ENCODE peak calls at places on chromosomes 7 and 10, in ten cellular contexts. One of them, this sample, is unnamed.

GRCh38 chr10:36888925-36889573 is 236.3 kb upstream of the ANKRD30A start:
- DNase-seq in lower leg skin: no peak
- DNase-seq in uterus: no peak
- DNase-seq in AG09309: no peak
- DNase-seq in GM12865: peak; percentile 57
- DNase-seq in mesendoderm: peak; percentile 74
- DNase-seq in HFF-Myc: no peak
- DNase-seq in ovary: no peak
- DNase-seq in choroid plexus epithelial cell: peak; percentile 36
- DNase-seq in CD4-positive, CD25-positive, alpha-beta regulatory T cell: peak; percentile 21
- DNase-seq in this sample: peak; percentile 63

GRCh38 chr10:436013-436697 is 253.3 kb downstream of the DIP2C start:
- DNase-seq in CD4-positive, CD25-positive, alpha-beta regulatory T cell: no peak
- DNase-seq in lower leg skin: no peak
- DNase-seq in AG09309: no peak
- DNase-seq in ovary: no peak
- DNase-seq in HFF-Myc: no peak
- DNase-seq in uterus: no peak
- DNase-seq in mesendoderm: peak; percentile 20
- DNase-seq in choroid plexus epithelial cell: no peak
- DNase-seq in GM12865: no peak
- DNase-seq in this sample: no peak

GRCh38 chr10:99964791-99965190 is 45.0 kb downstream of the DNMBP start:
- DNase-seq in CD4-positive, CD25-positive, alpha-beta regulatory T cell: no peak
- DNase-seq in HFF-Myc: no peak
- DNase-seq in ovary: no peak
- DNase-seq in GM12865: no peak
- DNase-seq in uterus: no peak
- DNase-seq in mesendoderm: no peak
- DNase-seq in AG09309: no peak
- DNase-seq in lower leg skin: no peak
- DNase-seq in choroid plexus epithelial cell: peak; percentile 80
- DNase-seq in this sample: no peak

GRCh38 chr10:108736111-108736510 is 1187.2 kb downstream of the XPNPEP1 start:
- DNase-seq in uterus: no peak
- DNase-seq in HFF-Myc: no peak
- DNase-seq in ovary: no peak
- DNase-seq in choroid plexus epithelial cell: peak; percentile 69
- DNase-seq in lower leg skin: no peak
- DNase-seq in AG09309: no peak
- DNase-seq in CD4-positive, CD25-positive, alpha-beta regulatory T cell: no peak
- DNase-seq in GM12865: no peak
- DNase-seq in mesendoderm: no peak
- DNase-seq in this sample: no peak

GRCh38 chr10:32207544-32207943 is 139.4 kb downstream of the EPC1 start:
- DNase-seq in choroid plexus epithelial cell: peak; percentile 66
- DNase-seq in GM12865: peak; percentile 67
- DNase-seq in AG09309: no peak
- DNase-seq in uterus: no peak
- DNase-seq in CD4-positive, CD25-positive, alpha-beta regulatory T cell: peak; percentile 43
- DNase-seq in lower leg skin: no peak
- DNase-seq in HFF-Myc: no peak
- DNase-seq in mesendoderm: peak; percentile 66
- DNase-seq in ovary: no peak
- DNase-seq in this sample: no peak

GRCh38 chr7:75042299-75042698 is 31.3 kb downstream of the RCC1L start:
- DNase-seq in CD4-positive, CD25-positive, alpha-beta regulatory T cell: no peak
- DNase-seq in GM12865: no peak
- DNase-seq in choroid plexus epithelial cell: no peak
- DNase-seq in ovary: peak; percentile 75
- DNase-seq in AG09309: no peak
- DNase-seq in lower leg skin: no peak
- DNase-seq in uterus: peak; percentile 65
- DNase-seq in mesendoderm: no peak
- DNase-seq in HFF-Myc: no peak
- DNase-seq in this sample: no peak

GRCh38 chr10:88232029-88232895 is 350.9 kb downstream of the RNLS start:
- DNase-seq in GM12865: no peak
- DNase-seq in choroid plexus epithelial cell: peak; percentile 69
- DNase-seq in lower leg skin: peak; percentile 86
- DNase-seq in AG09309: no peak
- DNase-seq in ovary: peak; percentile 67
- DNase-seq in HFF-Myc: peak; percentile 42
- DNase-seq in CD4-positive, CD25-positive, alpha-beta regulatory T cell: no peak
- DNase-seq in uterus: peak; percentile 77
- DNase-seq in mesendoderm: no peak
- DNase-seq in this sample: no peak

GRCh38 chr10:28559661-28560060 is 26.7 kb downstream of the WAC start:
- DNase-seq in mesendoderm: peak; percentile 87
- DNase-seq in CD4-positive, CD25-positive, alpha-beta regulatory T cell: no peak
- DNase-seq in AG09309: no peak
- DNase-seq in lower leg skin: no peak
- DNase-seq in choroid plexus epithelial cell: peak; percentile 63
- DNase-seq in HFF-Myc: no peak
- DNase-seq in GM12865: no peak
- DNase-seq in uterus: no peak
- DNase-seq in ovary: no peak
- DNase-seq in this sample: no peak

GRCh38 chr7:77558598-77558997 is 21.5 kb downstream of the PTPN12 start:
- DNase-seq in AG09309: no peak
- DNase-seq in choroid plexus epithelial cell: no peak
- DNase-seq in uterus: no peak
- DNase-seq in HFF-Myc: no peak
- DNase-seq in CD4-positive, CD25-positive, alpha-beta regulatory T cell: no peak
- DNase-seq in mesendoderm: no peak
- DNase-seq in ovary: no peak
- DNase-seq in GM12865: no peak
- DNase-seq in lower leg skin: no peak
- DNase-seq in this sample: no peak

GRCh38 chr10:23897864-23898263 is 311.1 kb upstream of the KIAA1217 start:
- DNase-seq in GM12865: no peak
- DNase-seq in choroid plexus epithelial cell: no peak
- DNase-seq in HFF-Myc: no peak
- DNase-seq in uterus: no peak
- DNase-seq in ovary: no peak
- DNase-seq in AG09309: no peak
- DNase-seq in CD4-positive, CD25-positive, alpha-beta regulatory T cell: no peak
- DNase-seq in mesendoderm: no peak
- DNase-seq in lower leg skin: no peak
- DNase-seq in this sample: no peak

GRCh38 chr10:124722812-124723783 is 21.1 kb downstream of the FAM53B start:
- DNase-seq in lower leg skin: no peak
- DNase-seq in ovary: no peak
- DNase-seq in CD4-positive, CD25-positive, alpha-beta regulatory T cell: peak; percentile 56
- DNase-seq in AG09309: no peak
- DNase-seq in choroid plexus epithelial cell: peak; percentile 52
- DNase-seq in GM12865: peak; percentile 94
- DNase-seq in uterus: no peak
- DNase-seq in mesendoderm: peak; percentile 68
- DNase-seq in HFF-Myc: no peak
- DNase-seq in this sample: peak; percentile 38

GRCh38 chr10:71516890-71517289 is 120.2 kb downstream of the CDH23 start:
- DNase-seq in CD4-positive, CD25-positive, alpha-beta regulatory T cell: no peak
- DNase-seq in choroid plexus epithelial cell: no peak
- DNase-seq in AG09309: no peak
- DNase-seq in mesendoderm: no peak
- DNase-seq in uterus: no peak
- DNase-seq in HFF-Myc: no peak
- DNase-seq in lower leg skin: no peak
- DNase-seq in GM12865: no peak
- DNase-seq in ovary: no peak
- DNase-seq in this sample: no peak

GRCh38 chr10:69215405-69216176 is 4.5 kb upstream of the HKDC1 start:
- DNase-seq in GM12865: peak; percentile 22
- DNase-seq in mesendoderm: no peak
- DNase-seq in lower leg skin: no peak
- DNase-seq in CD4-positive, CD25-positive, alpha-beta regulatory T cell: no peak
- DNase-seq in ovary: no peak
- DNase-seq in AG09309: no peak
- DNase-seq in choroid plexus epithelial cell: no peak
- DNase-seq in uterus: no peak
- DNase-seq in HFF-Myc: no peak
- DNase-seq in this sample: no peak

GRCh38 chr10:20986049-20986448 is 88.9 kb upstream of the NEBL start:
- DNase-seq in ovary: no peak
- DNase-seq in HFF-Myc: no peak
- DNase-seq in CD4-positive, CD25-positive, alpha-beta regulatory T cell: no peak
- DNase-seq in choroid plexus epithelial cell: peak; percentile 40
- DNase-seq in lower leg skin: no peak
- DNase-seq in AG09309: no peak
- DNase-seq in uterus: no peak
- DNase-seq in GM12865: no peak
- DNase-seq in mesendoderm: no peak
- DNase-seq in this sample: no peak

DNA sequence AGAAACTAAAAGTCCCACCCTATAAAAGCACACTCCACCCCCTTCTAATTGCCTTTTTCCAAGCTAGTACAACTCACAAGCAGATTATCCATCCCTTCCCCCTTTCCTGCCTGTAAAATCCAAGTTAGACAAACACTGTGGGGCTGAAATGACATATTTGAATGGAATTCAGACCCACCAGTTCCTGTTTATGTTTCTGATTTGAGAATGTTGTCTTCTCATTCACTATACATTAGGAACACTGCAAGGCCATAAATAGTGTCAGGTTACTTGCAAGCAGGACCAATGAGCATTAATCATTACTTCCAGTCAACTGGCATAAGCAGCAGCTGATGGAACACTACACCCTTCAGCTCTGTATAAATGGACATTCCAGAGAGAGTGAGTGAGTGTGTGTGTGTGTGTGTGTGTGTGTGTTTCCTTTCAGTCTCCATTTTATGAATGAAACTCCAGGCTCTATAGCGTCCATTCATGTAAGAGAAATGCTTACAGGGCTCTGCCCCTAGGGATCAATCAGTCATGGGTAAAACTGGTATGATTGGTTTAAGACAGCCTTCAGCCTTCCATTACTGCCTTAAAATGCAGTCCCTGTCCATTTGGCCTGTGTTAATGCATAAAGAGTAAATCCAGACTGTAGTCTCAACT is 69.3 kb downstream of the ETV1 start:
- DNase-seq in choroid plexus epithelial cell: peak; percentile 100
- DNase-seq in AG09309: peak; percentile 99
- DNase-seq in mesendoderm: peak; percentile 40
- DNase-seq in uterus: no peak
- DNase-seq in GM12865: no peak
- DNase-seq in CD4-positive, CD25-positive, alpha-beta regulatory T cell: no peak
- DNase-seq in lower leg skin: no peak
- DNase-seq in ovary: no peak
- DNase-seq in HFF-Myc: peak; percentile 100
- DNase-seq in this sample: no peak
- H3K4me3 ChIP-seq in choroid plexus epithelial cell: no peak overlapping the region
- H3K4me3 ChIP-seq in AG09309: no peak overlapping the region
- H3K4me3 ChIP-seq in mesendoderm: no peak overlapping the region
- H3K4me3 ChIP-seq in uterus: no peak overlapping the region
- H3K4me3 ChIP-seq in GM12865: no peak overlapping the region
- H3K4me3 ChIP-seq in CD4-positive, CD25-positive, alpha-beta regulatory T cell: no peak overlapping the region
- H3K4me3 ChIP-seq in lower leg skin: no peak overlapping the region
- H3K4me3 ChIP-seq in ovary: no peak overlapping the region
- H3K4me3 ChIP-seq in HFF-Myc: no peak overlapping the region
- H3K4me3 ChIP-seq in this sample: no peak overlapping the region

DNA sequence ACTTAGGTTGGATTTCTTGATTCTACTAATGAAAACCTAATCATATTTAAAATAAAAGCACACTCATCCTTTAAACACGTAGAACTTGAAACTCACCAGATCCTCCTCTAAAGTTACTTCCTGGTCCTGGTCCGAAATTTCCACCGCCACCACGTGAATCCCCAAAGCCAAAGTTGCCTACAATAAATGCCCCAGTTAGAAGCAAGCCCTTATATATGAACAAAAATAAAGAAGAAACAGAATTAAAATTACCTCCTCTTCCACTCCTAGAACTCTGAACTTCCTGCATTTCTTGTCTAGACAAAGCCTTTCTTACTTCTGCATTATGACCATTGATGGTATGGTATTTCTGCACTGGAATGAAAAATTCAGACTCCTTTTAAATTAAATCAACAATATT is 4.2 kb downstream of the HNRNPA2B1 start:
- DNase-seq in uterus: no peak
- DNase-seq in mesendoderm: no peak
- DNase-seq in CD4-positive, CD25-positive, alpha-beta regulatory T cell: no peak
- DNase-seq in choroid plexus epithelial cell: no peak
- DNase-seq in ovary: no peak
- DNase-seq in GM12865: no peak
- DNase-seq in HFF-Myc: no peak
- DNase-seq in AG09309: no peak
- DNase-seq in lower leg skin: no peak
- DNase-seq in this sample: no peak
- H3K4me3 ChIP-seq in uterus: no peak overlapping the region
- H3K4me3 ChIP-seq in mesendoderm: no peak overlapping the region
- H3K4me3 ChIP-seq in CD4-positive, CD25-positive, alpha-beta regulatory T cell: peak overlapping the region; percentile 100
- H3K4me3 ChIP-seq in choroid plexus epithelial cell: no peak overlapping the region
- H3K4me3 ChIP-seq in ovary: no peak overlapping the region
- H3K4me3 ChIP-seq in GM12865: peak overlapping the region; percentile 80
- H3K4me3 ChIP-seq in HFF-Myc: peak overlapping the region; percentile 87
- H3K4me3 ChIP-seq in AG09309: no peak overlapping the region
- H3K4me3 ChIP-seq in lower leg skin: no peak overlapping the region
- H3K4me3 ChIP-seq in this sample: peak overlapping the region; percentile 96

GRCh38 chr10:35090162-35090954 is at the start of gene CUL2:
- DNase-seq in mesendoderm: peak; percentile 97
- DNase-seq in GM12865: peak; percentile 97
- DNase-seq in CD4-positive, CD25-positive, alpha-beta regulatory T cell: peak; percentile 95
- DNase-seq in ovary: peak; percentile 90
- DNase-seq in AG09309: peak; percentile 91
- DNase-seq in lower leg skin: peak; percentile 98
- DNase-seq in choroid plexus epithelial cell: peak; percentile 98
- DNase-seq in uterus: peak; percentile 93
- DNase-seq in HFF-Myc: peak; percentile 83
- DNase-seq in this sample: peak; percentile 91
- H3K4me3 ChIP-seq in mesendoderm: peak within 1 kb of the TSS; percentile 52
- H3K4me3 ChIP-seq in GM12865: peak within 1 kb of the TSS; percentile 99
- H3K4me3 ChIP-seq in CD4-positive, CD25-positive, alpha-beta regulatory T cell: peak within 1 kb of the TSS; percentile 99
- H3K4me3 ChIP-seq in ovary: peak within 1 kb of the TSS; percentile 87
- H3K4me3 ChIP-seq in AG09309: peak within 1 kb of the TSS; percentile 96
- H3K4me3 ChIP-seq in lower leg skin: peak within 1 kb of the TSS; percentile 95
- H3K4me3 ChIP-seq in choroid plexus epithelial cell: peak within 1 kb of the TSS; percentile 82
- H3K4me3 ChIP-seq in uterus: peak within 1 kb of the TSS; percentile 90
- H3K4me3 ChIP-seq in HFF-Myc: peak within 1 kb of the TSS; percentile 65
- H3K4me3 ChIP-seq in this sample: peak within 1 kb of the TSS; percentile 84

DNA sequence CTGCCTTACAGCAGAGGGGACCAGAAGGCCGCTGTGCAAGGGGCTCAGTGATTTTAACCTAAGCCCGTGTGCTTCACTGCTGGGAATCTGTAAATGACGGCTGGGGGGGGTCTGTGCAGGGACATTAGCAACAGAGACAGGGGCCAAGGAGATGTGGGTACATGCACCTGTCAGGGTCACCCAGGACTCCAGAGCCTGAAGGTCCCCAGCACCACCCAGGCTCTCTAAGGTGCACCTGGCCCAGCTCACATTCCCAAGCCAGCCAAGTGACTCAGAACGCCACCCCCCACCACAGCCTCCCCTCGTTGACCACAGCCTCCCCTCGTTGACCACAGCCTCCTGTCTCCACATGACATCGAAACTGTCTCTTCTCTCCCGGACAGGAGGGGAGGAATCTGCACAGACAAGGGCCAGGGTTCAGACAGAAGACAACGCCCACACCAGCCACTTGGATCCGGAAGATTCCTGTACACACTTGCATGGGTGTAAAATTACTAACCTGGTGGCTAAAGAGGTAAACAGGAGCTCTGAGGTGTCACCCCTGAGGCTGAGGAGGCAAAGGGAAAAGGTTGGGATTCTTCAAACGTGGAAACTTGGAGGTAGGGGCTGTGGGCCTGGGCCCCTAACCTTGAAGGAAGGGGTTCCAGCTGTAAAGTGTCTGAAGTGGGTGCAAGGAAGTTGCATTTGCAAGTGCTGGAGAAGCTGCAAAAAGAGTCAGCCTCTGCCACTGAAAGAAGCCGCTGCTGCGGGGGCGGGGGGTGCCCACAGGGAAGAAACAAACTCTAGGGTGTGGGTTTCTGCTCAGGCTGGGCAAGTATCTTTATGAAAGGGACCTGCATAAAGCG is 27.0 kb downstream of the CALML3 start:
- DNase-seq in mesendoderm: no peak
- DNase-seq in AG09309: no peak
- DNase-seq in lower leg skin: peak; percentile 86
- DNase-seq in uterus: no peak
- DNase-seq in ovary: no peak
- DNase-seq in CD4-positive, CD25-positive, alpha-beta regulatory T cell: no peak
- DNase-seq in GM12865: peak; percentile 56
- DNase-seq in HFF-Myc: no peak
- DNase-seq in choroid plexus epithelial cell: peak; percentile 71
- DNase-seq in this sample: peak; percentile 34
- H3K4me3 ChIP-seq in mesendoderm: no peak overlapping the region
- H3K4me3 ChIP-seq in AG09309: no peak overlapping the region
- H3K4me3 ChIP-seq in lower leg skin: no peak overlapping the region
- H3K4me3 ChIP-seq in uterus: no peak overlapping the region
- H3K4me3 ChIP-seq in ovary: no peak overlapping the region
- H3K4me3 ChIP-seq in CD4-positive, CD25-positive, alpha-beta regulatory T cell: no peak overlapping the region
- H3K4me3 ChIP-seq in GM12865: no peak overlapping the region
- H3K4me3 ChIP-seq in HFF-Myc: no peak overlapping the region
- H3K4me3 ChIP-seq in choroid plexus epithelial cell: no peak overlapping the region
- H3K4me3 ChIP-seq in this sample: no peak overlapping the region